ENCODE peak calls at places on chromosomes 3 and 15, in seven cellular contexts. P, X, E, H, U, W and D are unnamed samples.

GRCh38 chr3:14725564-14726420 is 50.9 kb downstream of the C3orf20 start:
- DNase-seq in U (no peak), H (no peak), P (no peak), X (no peak), W (peak), E (no peak), D (no peak)

GRCh38 chr3:186368164-186368563 is 6.1 kb upstream of the DGKG start:
- DNase-seq in H (no peak), U (no peak), E (no peak), P (no peak), W (no peak), X (no peak), D (no peak)

GRCh38 chr3:37475435-37475834 is 301.1 kb upstream of the LRRFIP2 start:
- DNase-seq in H (no peak), W (no peak), E (no peak), P (no peak), U (no peak), X (no peak), D (no peak)

GRCh38 chr3:42846682-42847522 is 28.8 kb downstream of the CYP8B1 start:
- DNase-seq in U (no peak), W (no peak), P (no peak), E (no peak), X (no peak), H (no peak), D (no peak)

GRCh38 chr3:113912551-113913246 is 35.1 kb upstream of the ZDHHC23 start:
- DNase-seq in U (peak), H (no peak), E (peak), P (no peak), X (no peak), W (peak), D (peak)

GRCh38 chr3:98482717-98483482 is 14.6 kb upstream of the OR5K2 start:
- DNase-seq in H (no peak), W (no peak), E (no peak), U (no peak), P (no peak), X (no peak), D (no peak)

GRCh38 chr3:10380906-10381795 is 60.2 kb upstream of the SEC13 start:
- DNase-seq in W (no peak), P (no peak), H (no peak), X (no peak), E (no peak), U (no peak), D (no peak)

GRCh38 chr3:150352931-150353330 is 55.2 kb upstream of the TSC22D2 start:
- DNase-seq in H (no peak), U (no peak), E (no peak), X (no peak), W (peak), P (no peak), D (no peak)

GRCh38 chr3:8658326-8659212 is 14.0 kb upstream of the SSUH2 start:
- DNase-seq in H (no peak), E (no peak), X (peak), W (no peak), U (no peak), P (no peak), D (no peak)

GRCh38 chr3:88180398-88180999 is 30.7 kb downstream of the C3orf38 start:
- DNase-seq in U (peak), X (no peak), E (peak), W (peak), P (no peak), H (no peak), D (no peak)

GRCh38 chr3:120764206-120764605 is 21.7 kb downstream of the GTF2E1 start:
- DNase-seq in U (no peak), X (no peak), H (no peak), P (no peak), E (no peak), W (no peak), D (no peak)

GRCh38 chr15:96626936-96627577 is 296.6 kb downstream of the NR2F2 start:
- DNase-seq in H (no peak), W (no peak), X (peak), P (no peak), E (no peak), U (no peak), D (no peak)

GRCh38 chr3:107791450-107791849 is 268.7 kb downstream of the BBX start:
- DNase-seq in U (no peak), X (no peak), P (no peak), W (no peak), E (no peak), H (no peak), D (no peak)

GRCh38 chr3:117193390-117193789 is 483.8 kb downstream of the TUSC7 start:
- DNase-seq in H (no peak), W (no peak), X (no peak), E (no peak), P (no peak), U (no peak), D (no peak)

GRCh38 chr15:84104853-84105252 is 130.7 kb upstream of the GOLGA6L4 start:
- DNase-seq in U (no peak), E (no peak), W (no peak), X (no peak), P (no peak), H (no peak), D (no peak)

GRCh38 chr3:154304116-154304786 is 20.0 kb downstream of the DHX36 start:
- DNase-seq in W (no peak), H (no peak), X (no peak), E (no peak), U (no peak), P (no peak), D (no peak)

GRCh38 chr3:40248591-40248990 is 60.9 kb upstream of the EIF1B start:
- DNase-seq in U (no peak), P (no peak), W (no peak), H (no peak), E (no peak), X (no peak), D (no peak)

GRCh38 chr3:119619094-119619493 is 21.4 kb downstream of the PLA1A start:
- DNase-seq in P (no peak), U (no peak), X (no peak), W (no peak), H (no peak), E (no peak), D (no peak)

GRCh38 chr3:163490119-163490518 is 1588.2 kb downstream of the SI start:
- DNase-seq in U (no peak), X (no peak), P (no peak), E (no peak), H (no peak), W (peak), D (peak)

GRCh38 chr3:5239602-5240001 is 52.1 kb downstream of the EDEM1 start:
- DNase-seq in P (no peak), X (no peak), W (no peak), H (no peak), E (no peak), U (no peak), D (no peak)

GRCh38 chr15:94324117-94324826 is 92.9 kb downstream of the MCTP2 start:
- DNase-seq in P (peak), X (peak), E (peak), U (peak), H (peak), W (peak), D (no peak)

GRCh38 chr3:98846101-98846500 is 55.4 kb downstream of the DCBLD2 start:
- DNase-seq in E (no peak), X (no peak), H (no peak), P (no peak), W (no peak), U (no peak), D (no peak)

GRCh38 chr3:130425484-130425883 is 80.0 kb downstream of the COL6A5 start:
- DNase-seq in E (no peak), U (no peak), H (no peak), P (no peak), X (no peak), W (no peak), D (peak)

GRCh38 chr3:113100063-113100462 is 109.3 kb downstream of the GTPBP8 start:
- DNase-seq in P (no peak), U (no peak), E (no peak), H (no peak), W (no peak), X (no peak), D (no peak)

GRCh38 chr3:7439101-7439500 is 578.2 kb downstream of the GRM7 start:
- DNase-seq in U (no peak), X (no peak), P (no peak), E (no peak), H (no peak), W (no peak), D (no peak)

GRCh38 chr15:51759557-51760070 is 8.2 kb downstream of the TMOD2 start:
- DNase-seq in E (no peak), P (no peak), W (peak), X (peak), U (no peak), H (no peak), D (peak)